ENCODE peak calls at places on chromosomes 11 and 22, in five cellular contexts. L is stimulated activated CD4-positive, alpha-beta T cell treated with anti-CD3 and anti-CD28 coated beads, TNF-alpha, amount 100 ng/mL, for 4 hours; K is HCEC 1CT; U is CD4-positive, alpha-beta T cell; C is cardiac muscle cell. F is an unnamed sample.
A peak's percentile ranks its signal among the peaks of the same experiment; 100 is the strongest.

GRCh38 chr11:114142646-114143045 is 83.1 kb downstream of the ZBTB16 start:
- DNase-seq in L (no peak), K (no peak), U (no peak), C (no peak), F (no peak)

GRCh38 chr11:15829312-15829711 is 527.0 kb downstream of the SOX6 start:
- DNase-seq in L (no peak), K (no peak), U (no peak), C (no peak), F (no peak)

GRCh38 chr11:2743427-2744110 is 43.8 kb upstream of the KCNQ1OT1 start:
- DNase-seq in L (no peak), K (no peak), U (no peak), C (no peak), F (no peak)

GRCh38 chr11:73760066-73760679 is 701 bp downstream of the RAB6A start:
- DNase-seq in L (no peak), K (peak; percentile 36), U (no peak), C (peak; percentile 34), F (peak; percentile 6)

GRCh38 chr11:112541140-112541901 is 280.7 kb upstream of the PLET1 start:
- DNase-seq in L (no peak), K (no peak), U (no peak), C (no peak), F (no peak)

GRCh38 chr11:47415949-47416472 is 7.6 kb downstream of the SLC39A13 start:
- DNase-seq in L (no peak), K (peak; percentile 96), U (no peak), C (no peak), F (no peak)

GRCh38 chr22:35959121-35959800 is 69.4 kb downstream of the RBFOX2 start:
- DNase-seq in L (no peak), K (no peak), U (no peak), C (no peak), F (no peak)

GRCh38 chr11:77619576-77620198 is 17.9 kb downstream of the CLNS1A start:
- DNase-seq in L (no peak), K (no peak), U (no peak), C (peak; percentile 74), F (no peak)

GRCh38 chr11:23976369-23976768 is 520.5 kb upstream of the LUZP2 start:
- DNase-seq in L (no peak), K (peak; percentile 12), U (no peak), C (no peak), F (no peak)

GRCh38 chr22:22800716-22801115 is 86.9 kb upstream of the IGLL5 start:
- DNase-seq in L (no peak), K (peak; percentile 7), U (no peak), C (no peak), F (no peak)

GRCh38 chr11:112634551-112634950 is 326.7 kb upstream of the NCAM1 start:
- DNase-seq in L (no peak), K (no peak), U (no peak), C (no peak), F (no peak)

GRCh38 chr22:43642319-43642718 is 169.8 kb downstream of the EFCAB6 start:
- DNase-seq in L (no peak), K (no peak), U (no peak), C (no peak), F (no peak)

GRCh38 chr22:43446037-43446803 is 34.4 kb downstream of the MPPED1 start:
- DNase-seq in L (no peak), K (peak; percentile 21), U (no peak), C (no peak), F (no peak)

GRCh38 chr11:128424271-128424709 is 163.1 kb downstream of the ETS1 start:
- DNase-seq in L (no peak), K (no peak), U (no peak), C (peak; percentile 63), F (no peak)

GRCh38 chr22:41092847-41093371 is 517 bp downstream of the EP300 start:
- DNase-seq in L (no peak), K (peak; percentile 50), U (no peak), C (peak; percentile 57), F (no peak)

GRCh38 chr11:35968386-35969088 is 24.7 kb downstream of the LDLRAD3 start:
- DNase-seq in L (no peak), K (no peak), U (no peak), C (no peak), F (no peak)

GRCh38 chr11:106463796-106464201 is 386.3 kb downstream of the AASDHPPT start:
- DNase-seq in L (no peak), K (no peak), U (no peak), C (no peak), F (no peak)

GRCh38 chr11:69220581-69221051 is 64.9 kb downstream of the SMIM38 start:
- DNase-seq in L (no peak), K (no peak), U (no peak), C (no peak), F (no peak)

GRCh38 chr11:69086741-69087524 is 38.2 kb downstream of the TPCN2 start:
- DNase-seq in L (no peak), K (no peak), U (no peak), C (no peak), F (no peak)

GRCh38 chr11:93131709-93132108 is 66.1 kb downstream of the SLC36A4 start:
- DNase-seq in L (no peak), K (no peak), U (no peak), C (peak; percentile 50), F (no peak)

GRCh38 chr22:37206841-37207821 is 5.1 kb downstream of the SSTR3 start:
- DNase-seq in L (no peak), K (no peak), U (no peak), C (no peak), F (no peak)

GRCh38 chr11:67373916-67374570 is 645 bp upstream of the CLCF1 start:
- DNase-seq in L (no peak), K (peak; percentile 98), U (peak; percentile 44), C (peak; percentile 75), F (peak; percentile 59)

GRCh38 chr11:64284048-64284961 is at the start of gene BAD:
- DNase-seq in L (peak; percentile 90), K (peak; percentile 91), U (peak; percentile 91), C (peak; percentile 96), F (peak; percentile 89)

GRCh38 chr11:8934735-8935478 is 2.2 kb upstream of the C11orf16 start:
- DNase-seq in L (no peak), K (peak; percentile 81), U (no peak), C (no peak), F (no peak)

GRCh38 chr22:49997932-49998717 is 14.4 kb downstream of the IL17REL start:
- DNase-seq in L (no peak), K (no peak), U (no peak), C (no peak), F (no peak)

GRCh38 chr11:47551086-47551485 is 1.8 kb downstream of the CELF1 start:
- DNase-seq in L (no peak), K (peak; percentile 50), U (no peak), C (peak; percentile 35), F (no peak)

F was measured in CD8-positive, alpha-beta T cell.